ENCODE peak calls at places on chromosomes 2 and 18, in five cellular contexts. One of them, this sample, is unnamed.

GRCh38 chr2:232324778-232325177 is 53.8 kb upstream of the ALPP start:
- DNase-seq in GM12892: no peak
- DNase-seq in NCI-H1417: no peak
- DNase-seq in stimulated activated CD8-positive, alpha-beta memory T cell treated with anti-CD3 and anti-CD28 coated beads, Interleukin-7, amount 100 ng/mL, for 24 hours: no peak
- DNase-seq in colonic mucosa: no peak
- DNase-seq in this sample: no peak

GRCh38 chr2:28941008-28941407 is 40.1 kb upstream of the TOGARAM2 start:
- DNase-seq in stimulated activated CD8-positive, alpha-beta memory T cell treated with anti-CD3 and anti-CD28 coated beads, Interleukin-7, amount 100 ng/mL, for 24 hours: no peak
- DNase-seq in colonic mucosa: no peak
- DNase-seq in GM12892: no peak
- DNase-seq in NCI-H1417: no peak
- DNase-seq in this sample: no peak

GRCh38 chr18:76565238-76566173 is 70.5 kb upstream of the ZNF516 start:
- DNase-seq in GM12892: no peak
- DNase-seq in NCI-H1417: peak; percentile 77
- DNase-seq in colonic mucosa: peak; percentile 58
- DNase-seq in stimulated activated CD8-positive, alpha-beta memory T cell treated with anti-CD3 and anti-CD28 coated beads, Interleukin-7, amount 100 ng/mL, for 24 hours: no peak
- DNase-seq in this sample: peak; percentile 52

GRCh38 chr18:3554091-3554601 is 104.2 kb downstream of the TGIF1 start:
- DNase-seq in GM12892: no peak
- DNase-seq in stimulated activated CD8-positive, alpha-beta memory T cell treated with anti-CD3 and anti-CD28 coated beads, Interleukin-7, amount 100 ng/mL, for 24 hours: no peak
- DNase-seq in NCI-H1417: no peak
- DNase-seq in colonic mucosa: no peak
- DNase-seq in this sample: no peak

GRCh38 chr18:69259282-69259681 is 141.4 kb upstream of the DOK6 start:
- DNase-seq in colonic mucosa: no peak
- DNase-seq in NCI-H1417: no peak
- DNase-seq in stimulated activated CD8-positive, alpha-beta memory T cell treated with anti-CD3 and anti-CD28 coated beads, Interleukin-7, amount 100 ng/mL, for 24 hours: no peak
- DNase-seq in GM12892: no peak
- DNase-seq in this sample: no peak

GRCh38 chr2:189576361-189576760 is 4.2 kb downstream of the SLC40A1 start:
- DNase-seq in NCI-H1417: no peak
- DNase-seq in GM12892: no peak
- DNase-seq in stimulated activated CD8-positive, alpha-beta memory T cell treated with anti-CD3 and anti-CD28 coated beads, Interleukin-7, amount 100 ng/mL, for 24 hours: no peak
- DNase-seq in colonic mucosa: no peak
- DNase-seq in this sample: no peak

GRCh38 chr2:98457045-98457696 is 12.5 kb downstream of the INPP4A start:
- DNase-seq in colonic mucosa: no peak
- DNase-seq in GM12892: no peak
- DNase-seq in NCI-H1417: no peak
- DNase-seq in stimulated activated CD8-positive, alpha-beta memory T cell treated with anti-CD3 and anti-CD28 coated beads, Interleukin-7, amount 100 ng/mL, for 24 hours: no peak
- DNase-seq in this sample: no peak

GRCh38 chr2:205696541-205697441 is 14.5 kb downstream of the NRP2 start:
- DNase-seq in colonic mucosa: no peak
- DNase-seq in NCI-H1417: no peak
- DNase-seq in stimulated activated CD8-positive, alpha-beta memory T cell treated with anti-CD3 and anti-CD28 coated beads, Interleukin-7, amount 100 ng/mL, for 24 hours: no peak
- DNase-seq in GM12892: no peak
- DNase-seq in this sample: no peak